ENCODE peak calls at places on chromosomes 6 and 20, in eight cellular contexts. One of them, this sample, is unnamed.

GRCh38 chr6:44787254-44787844 is 399.8 kb downstream of the CDC5L start:
- DNase-seq in lower lobe of right lung: no peak
- DNase-seq in AG09319: no peak
- DNase-seq in CD4-positive, alpha-beta T cell: no peak
- DNase-seq in HTR-8/SVneo: no peak
- DNase-seq in left colon: no peak
- DNase-seq in HEK293T: no peak
- DNase-seq in Daoy: no peak
- DNase-seq in this sample: no peak

GRCh38 chr20:44287272-44288097 is 23.5 kb downstream of the FITM2 start:
- DNase-seq in lower lobe of right lung: no peak
- DNase-seq in AG09319: no peak
- DNase-seq in CD4-positive, alpha-beta T cell: no peak
- DNase-seq in HTR-8/SVneo: no peak
- DNase-seq in left colon: peak
- DNase-seq in HEK293T: no peak
- DNase-seq in Daoy: no peak
- DNase-seq in this sample: no peak

GRCh38 chr20:45419188-45420091 is 3.5 kb downstream of the PIGT start:
- DNase-seq in lower lobe of right lung: no peak
- DNase-seq in AG09319: peak
- DNase-seq in CD4-positive, alpha-beta T cell: no peak
- DNase-seq in HTR-8/SVneo: no peak
- DNase-seq in left colon: peak
- DNase-seq in HEK293T: no peak
- DNase-seq in Daoy: peak
- DNase-seq in this sample: no peak

GRCh38 chr6:13577926-13578325 is 3.5 kb downstream of the SIRT5 start:
- DNase-seq in lower lobe of right lung: no peak
- DNase-seq in AG09319: no peak
- DNase-seq in CD4-positive, alpha-beta T cell: no peak
- DNase-seq in HTR-8/SVneo: no peak
- DNase-seq in left colon: no peak
- DNase-seq in HEK293T: no peak
- DNase-seq in Daoy: no peak
- DNase-seq in this sample: no peak

GRCh38 chr20:45918182-45918737 is 6.3 kb upstream of the PLTP start:
- DNase-seq in lower lobe of right lung: no peak
- DNase-seq in AG09319: no peak
- DNase-seq in CD4-positive, alpha-beta T cell: no peak
- DNase-seq in HTR-8/SVneo: no peak
- DNase-seq in left colon: no peak
- DNase-seq in HEK293T: no peak
- DNase-seq in Daoy: no peak
- DNase-seq in this sample: peak

GRCh38 chr6:134093007-134093573 is 40.7 kb upstream of the SLC2A12 start:
- DNase-seq in lower lobe of right lung: no peak
- DNase-seq in AG09319: no peak
- DNase-seq in CD4-positive, alpha-beta T cell: no peak
- DNase-seq in HTR-8/SVneo: no peak
- DNase-seq in left colon: no peak
- DNase-seq in HEK293T: no peak
- DNase-seq in Daoy: no peak
- DNase-seq in this sample: no peak

GRCh38 chr6:105514306-105514705 is 111.4 kb upstream of the PREP start:
- DNase-seq in lower lobe of right lung: no peak
- DNase-seq in AG09319: no peak
- DNase-seq in CD4-positive, alpha-beta T cell: no peak
- DNase-seq in HTR-8/SVneo: no peak
- DNase-seq in left colon: no peak
- DNase-seq in HEK293T: no peak
- DNase-seq in Daoy: no peak
- DNase-seq in this sample: no peak

GRCh38 chr6:73903155-73903554 is 207.2 kb downstream of the CD109 start:
- DNase-seq in lower lobe of right lung: no peak
- DNase-seq in AG09319: no peak
- DNase-seq in CD4-positive, alpha-beta T cell: no peak
- DNase-seq in HTR-8/SVneo: no peak
- DNase-seq in left colon: no peak
- DNase-seq in HEK293T: no peak
- DNase-seq in Daoy: no peak
- DNase-seq in this sample: no peak

GRCh38 chr20:11165789-11166188 is 492.0 kb upstream of the JAG1 start:
- DNase-seq in lower lobe of right lung: no peak
- DNase-seq in AG09319: no peak
- DNase-seq in CD4-positive, alpha-beta T cell: no peak
- DNase-seq in HTR-8/SVneo: no peak
- DNase-seq in left colon: no peak
- DNase-seq in HEK293T: no peak
- DNase-seq in Daoy: no peak
- DNase-seq in this sample: no peak

GRCh38 chr6:97203343-97203742 is 79.7 kb downstream of the MMS22L start:
- DNase-seq in lower lobe of right lung: no peak
- DNase-seq in AG09319: no peak
- DNase-seq in CD4-positive, alpha-beta T cell: no peak
- DNase-seq in HTR-8/SVneo: no peak
- DNase-seq in left colon: no peak
- DNase-seq in HEK293T: no peak
- DNase-seq in Daoy: no peak
- DNase-seq in this sample: peak

GRCh38 chr20:23602261-23602660 is 3.5 kb downstream of the CST9 start:
- DNase-seq in lower lobe of right lung: no peak
- DNase-seq in AG09319: no peak
- DNase-seq in CD4-positive, alpha-beta T cell: no peak
- DNase-seq in HTR-8/SVneo: no peak
- DNase-seq in left colon: no peak
- DNase-seq in HEK293T: no peak
- DNase-seq in Daoy: no peak
- DNase-seq in this sample: no peak

GRCh38 chr6:816510-817084 is 123.7 kb upstream of the EXOC2 start:
- DNase-seq in lower lobe of right lung: peak
- DNase-seq in AG09319: no peak
- DNase-seq in CD4-positive, alpha-beta T cell: no peak
- DNase-seq in HTR-8/SVneo: no peak
- DNase-seq in left colon: no peak
- DNase-seq in HEK293T: no peak
- DNase-seq in Daoy: no peak
- DNase-seq in this sample: no peak

GRCh38 chr20:1038205-1038604 is 36.1 kb upstream of the RSPO4 start:
- DNase-seq in lower lobe of right lung: no peak
- DNase-seq in AG09319: no peak
- DNase-seq in CD4-positive, alpha-beta T cell: no peak
- DNase-seq in HTR-8/SVneo: no peak
- DNase-seq in left colon: no peak
- DNase-seq in HEK293T: no peak
- DNase-seq in Daoy: no peak
- DNase-seq in this sample: no peak

GRCh38 chr6:8080338-8081151 is 16.4 kb upstream of the BLOC1S5 start:
- DNase-seq in lower lobe of right lung: no peak
- DNase-seq in AG09319: no peak
- DNase-seq in CD4-positive, alpha-beta T cell: no peak
- DNase-seq in HTR-8/SVneo: peak
- DNase-seq in left colon: no peak
- DNase-seq in HEK293T: no peak
- DNase-seq in Daoy: peak
- DNase-seq in this sample: no peak

GRCh38 chr6:27864906-27865883 is 47.0 kb downstream of the OR2B2 start:
- DNase-seq in lower lobe of right lung: peak
- DNase-seq in AG09319: peak
- DNase-seq in CD4-positive, alpha-beta T cell: peak
- DNase-seq in HTR-8/SVneo: peak
- DNase-seq in left colon: peak
- DNase-seq in HEK293T: peak
- DNase-seq in Daoy: peak
- DNase-seq in this sample: peak

GRCh38 chr20:53658973-53659372 is 65.3 kb upstream of the ZNF217 start:
- DNase-seq in lower lobe of right lung: no peak
- DNase-seq in AG09319: no peak
- DNase-seq in CD4-positive, alpha-beta T cell: no peak
- DNase-seq in HTR-8/SVneo: no peak
- DNase-seq in left colon: no peak
- DNase-seq in HEK293T: no peak
- DNase-seq in Daoy: no peak
- DNase-seq in this sample: peak

GRCh38 chr6:164006459-164006858 is 591.9 kb downstream of the QKI start:
- DNase-seq in lower lobe of right lung: no peak
- DNase-seq in AG09319: no peak
- DNase-seq in CD4-positive, alpha-beta T cell: no peak
- DNase-seq in HTR-8/SVneo: no peak
- DNase-seq in left colon: no peak
- DNase-seq in HEK293T: no peak
- DNase-seq in Daoy: no peak
- DNase-seq in this sample: no peak

GRCh38 chr20:5504061-5504739 is 187.4 kb upstream of the PROKR2 start:
- DNase-seq in lower lobe of right lung: peak
- DNase-seq in AG09319: peak
- DNase-seq in CD4-positive, alpha-beta T cell: no peak
- DNase-seq in HTR-8/SVneo: no peak
- DNase-seq in left colon: peak
- DNase-seq in HEK293T: no peak
- DNase-seq in Daoy: peak
- DNase-seq in this sample: peak

GRCh38 chr20:44745560-44746366 is at the start of gene KCNK15:
- DNase-seq in lower lobe of right lung: no peak
- DNase-seq in AG09319: no peak
- DNase-seq in CD4-positive, alpha-beta T cell: no peak
- DNase-seq in HTR-8/SVneo: no peak
- DNase-seq in left colon: peak
- DNase-seq in HEK293T: no peak
- DNase-seq in Daoy: peak
- DNase-seq in this sample: no peak

GRCh38 chr20:10304474-10305046 is 85.9 kb downstream of the SNAP25 start:
- DNase-seq in lower lobe of right lung: no peak
- DNase-seq in AG09319: no peak
- DNase-seq in CD4-positive, alpha-beta T cell: no peak
- DNase-seq in HTR-8/SVneo: no peak
- DNase-seq in left colon: no peak
- DNase-seq in HEK293T: no peak
- DNase-seq in Daoy: no peak
- DNase-seq in this sample: no peak

GRCh38 chr6:100173211-100173610 is 179.2 kb upstream of the MCHR2 start:
- DNase-seq in lower lobe of right lung: no peak
- DNase-seq in AG09319: no peak
- DNase-seq in CD4-positive, alpha-beta T cell: no peak
- DNase-seq in HTR-8/SVneo: no peak
- DNase-seq in left colon: no peak
- DNase-seq in HEK293T: no peak
- DNase-seq in Daoy: no peak
- DNase-seq in this sample: no peak

GRCh38 chr20:57432874-57433491 is 41.8 kb downstream of the RBM38 start:
- DNase-seq in lower lobe of right lung: peak
- DNase-seq in AG09319: no peak
- DNase-seq in CD4-positive, alpha-beta T cell: peak
- DNase-seq in HTR-8/SVneo: no peak
- DNase-seq in left colon: peak
- DNase-seq in HEK293T: no peak
- DNase-seq in Daoy: no peak
- DNase-seq in this sample: peak

GRCh38 chr6:131765081-131765852 is 42.6 kb upstream of the ENPP1 start:
- DNase-seq in lower lobe of right lung: no peak
- DNase-seq in AG09319: no peak
- DNase-seq in CD4-positive, alpha-beta T cell: no peak
- DNase-seq in HTR-8/SVneo: no peak
- DNase-seq in left colon: no peak
- DNase-seq in HEK293T: no peak
- DNase-seq in Daoy: peak
- DNase-seq in this sample: no peak

GRCh38 chr6:117502580-117502979 is 20.1 kb downstream of the DCBLD1 start:
- DNase-seq in lower lobe of right lung: no peak
- DNase-seq in AG09319: no peak
- DNase-seq in CD4-positive, alpha-beta T cell: no peak
- DNase-seq in HTR-8/SVneo: no peak
- DNase-seq in left colon: no peak
- DNase-seq in HEK293T: no peak
- DNase-seq in Daoy: no peak
- DNase-seq in this sample: no peak

GRCh38 chr6:153263489-153263888 is 132.4 kb upstream of the RGS17 start:
- DNase-seq in lower lobe of right lung: no peak
- DNase-seq in AG09319: no peak
- DNase-seq in CD4-positive, alpha-beta T cell: no peak
- DNase-seq in HTR-8/SVneo: no peak
- DNase-seq in left colon: no peak
- DNase-seq in HEK293T: no peak
- DNase-seq in Daoy: no peak
- DNase-seq in this sample: no peak